ENCODE peak calls at places on chromosome 20, in eight cellular contexts. K is NCI-H2029; I is bronchial epithelial cell; S is transverse colon; M is left cardiac atrium; Y is Kasumi-1; J is Daoy; X is stimulated activated CD4-positive, alpha-beta T cell treated with anti-CD3 and anti-CD28 coated beads, Interleukin-15, amount 100 ng/mL, for 24 hours. P is an unnamed sample.

GRCh38 chr20:50788868-50789125 is 6.1 kb upstream of the BCAS4 start:
- DNase-seq in J (no peak), X (no peak), M (no peak), S (no peak), Y (no peak), I (no peak), K (no peak), P (no peak)

GRCh38 chr20:51623255-51623654 is 80.7 kb upstream of the NFATC2 start:
- DNase-seq in M (no peak), J (no peak), X (no peak), K (no peak), Y (no peak), S (no peak), I (no peak), P (no peak)

GRCh38 chr20:44688053-44688625 is 27.0 kb upstream of the CCN5 start:
- DNase-seq in X (no peak), I (no peak), Y (no peak), J (no peak), M (no peak), K (no peak), S (no peak), P (no peak)

GRCh38 chr20:47669489-47669888 is 115.8 kb downstream of the SULF2 start:
- DNase-seq in X (no peak), J (no peak), Y (no peak), M (no peak), I (no peak), K (no peak), S (no peak), P (no peak)

GRCh38 chr20:3902446-3902845 is 13.3 kb downstream of the PANK2 start:
- DNase-seq in M (no peak), I (no peak), K (no peak), S (no peak), Y (no peak), X (no peak), J (no peak), P (no peak)

GRCh38 chr20:59696476-59696875 is 92.1 kb downstream of the PHACTR3 start:
- DNase-seq in K (no peak), Y (no peak), I (no peak), X (no peak), J (no peak), S (no peak), M (no peak), P (no peak)

GRCh38 chr20:61588356-61589054 is 336.4 kb downstream of the CDH4 start:
- DNase-seq in M (no peak), J (peak; percentile 34), X (no peak), I (no peak), K (no peak), Y (no peak), S (no peak), P (no peak)

GRCh38 chr20:63444548-63444947 is 27.9 kb downstream of the KCNQ2 start:
- DNase-seq in I (no peak), S (no peak), M (no peak), J (no peak), K (no peak), Y (no peak), X (no peak), P (no peak)

GRCh38 chr20:43911066-43911465 is 3.6 kb upstream of the TOX2 start:
- DNase-seq in M (no peak), X (peak; percentile 15), Y (no peak), I (peak; percentile 74), S (no peak), J (peak; percentile 37), K (no peak), P (no peak)

GRCh38 chr20:49937023-49937929 is 1.1 kb downstream of the RNF114 start:
- DNase-seq in X (no peak), Y (peak; percentile 69), J (no peak), M (no peak), K (no peak), S (peak; percentile 42), I (peak; percentile 57), P (no peak)

GRCh38 chr20:6162239-6162638 is 39.4 kb upstream of the FERMT1 start:
- DNase-seq in S (no peak), Y (no peak), X (no peak), K (peak; percentile 37), M (peak; percentile 69), J (no peak), I (no peak), P (no peak)

GRCh38 chr20:38004416-38004815 is 28.8 kb downstream of the TTI1 start:
- DNase-seq in X (no peak), S (no peak), Y (no peak), M (no peak), K (no peak), J (no peak), I (no peak), P (no peak)

GRCh38 chr20:57663681-57664451 is 43.6 kb upstream of the ZBP1 start:
- DNase-seq in I (no peak), Y (no peak), X (no peak), M (peak; percentile 13), J (no peak), S (peak; percentile 5), K (no peak), P (no peak)

GRCh38 chr20:2179233-2179580 is 77.6 kb downstream of the STK35 start:
- DNase-seq in Y (no peak), S (no peak), X (no peak), K (no peak), J (peak; percentile 14), I (no peak), M (no peak), P (no peak)

GRCh38 chr20:3658708-3659491 is 4.3 kb downstream of the GFRA4 start:
- DNase-seq in Y (no peak), I (peak; percentile 29), S (no peak), M (no peak), K (no peak), X (no peak), J (peak; percentile 15), P (no peak)

GRCh38 chr20:63942250-63943006 is 13.8 kb downstream of the UCKL1 start:
- DNase-seq in J (no peak), Y (peak; percentile 52), M (peak; percentile 55), I (peak; percentile 50), S (peak; percentile 50), K (peak; percentile 14), X (peak; percentile 63), P (peak; percentile 14)

GRCh38 chr20:63163596-63164560 is 52.1 kb downstream of the YTHDF1 start:
- DNase-seq in S (no peak), X (no peak), Y (no peak), M (no peak), I (no peak), K (peak; percentile 4), J (no peak), P (peak; percentile 15)

GRCh38 chr20:1310087-1310486 is 18.9 kb downstream of the SDCBP2 start:
- DNase-seq in S (no peak), X (no peak), I (no peak), J (no peak), M (no peak), Y (no peak), K (no peak), P (peak; percentile 40)

GRCh38 chr20:16063876-16064275 is 509.4 kb downstream of the KIF16B start:
- DNase-seq in K (no peak), S (no peak), Y (no peak), X (no peak), J (no peak), I (peak; percentile 52), M (no peak), P (no peak)

GRCh38 chr20:8778387-8778786 is 290.5 kb upstream of the PLCB4 start:
- DNase-seq in Y (no peak), X (no peak), M (no peak), I (no peak), J (no peak), S (no peak), K (no peak), P (no peak)

GRCh38 chr20:49170714-49171113 is 17.4 kb downstream of the STAU1 start:
- DNase-seq in X (no peak), I (no peak), Y (no peak), S (no peak), K (no peak), M (no peak), J (no peak), P (no peak)

GRCh38 chr20:32902456-32903420 is 44.0 kb downstream of the EFCAB8 start:
- DNase-seq in M (peak; percentile 46), S (peak; percentile 44), Y (peak; percentile 63), I (peak; percentile 20), J (peak; percentile 57), K (peak; percentile 29), X (peak; percentile 75), P (peak; percentile 15)

GRCh38 chr20:58670659-58671058 is 19.6 kb downstream of the STX16 start:
- DNase-seq in I (no peak), S (no peak), J (no peak), K (no peak), Y (no peak), X (no peak), M (no peak), P (no peak)

GRCh38 chr20:4673371-4674001 is 48.2 kb upstream of the PRND start:
- DNase-seq in K (no peak), J (no peak), I (no peak), S (no peak), X (no peak), M (no peak), Y (no peak), P (no peak)

GRCh38 chr20:10524643-10525042 is 89.5 kb downstream of the SLX4IP start:
- DNase-seq in S (no peak), K (peak; percentile 43), X (no peak), I (peak; percentile 92), J (peak; percentile 43), Y (no peak), M (no peak), P (no peak)

GRCh38 chr20:38723982-38724602 is at the start of gene SLC32A1:
- DNase-seq in Y (no peak), K (no peak), I (no peak), M (no peak), S (no peak), J (peak; percentile 13), X (peak; percentile 21), P (no peak)

GRCh38 chr20:34150616-34151015 is 38.6 kb upstream of the EIF2S2 start:
- DNase-seq in X (no peak), I (no peak), Y (no peak), S (no peak), K (no peak), M (no peak), J (no peak), P (no peak)

GRCh38 chr20:16975682-16976081 is 227.5 kb downstream of the OTOR start:
- DNase-seq in S (no peak), J (no peak), X (no peak), K (no peak), M (no peak), I (no peak), Y (no peak), P (no peak)

GRCh38 chr20:47950103-47950502 is 164.8 kb upstream of the SULF2 start:
- DNase-seq in J (peak; percentile 74), S (no peak), M (no peak), Y (no peak), K (peak; percentile 2), X (no peak), I (peak; percentile 70), P (peak; percentile 54)

GRCh38 chr20:24627926-24628325 is 158.5 kb downstream of the SYNDIG1 start:
- DNase-seq in J (no peak), S (no peak), K (no peak), M (no peak), X (no peak), Y (no peak), I (no peak), P (no peak)

GRCh38 chr20:32522775-32523612 is 62.1 kb downstream of the NOL4L start:
- DNase-seq in M (no peak), J (peak; percentile 42), Y (no peak), I (peak; percentile 18), S (no peak), K (no peak), X (no peak), P (no peak)

GRCh38 chr20:38805958-38806854 is 709 bp downstream of the PPP1R16B start:
- DNase-seq in X (peak; percentile 60), S (peak; percentile 38), I (no peak), Y (no peak), J (no peak), K (no peak), M (no peak), P (no peak)

GRCh38 chr20:50267041-50267865 is 76.6 kb downstream of the CEBPB start:
- DNase-seq in X (no peak), K (no peak), I (peak; percentile 41), S (peak; percentile 92), M (peak; percentile 73), Y (no peak), J (peak; percentile 83), P (no peak)